ENCODE peak calls at places on chromosomes 12 and 14, in seven cellular contexts. One of them, this sample, is unnamed. For H3K4me1, the result is how much of the 10 kb centered on the place peaks cover.

GRCh38 chr14:77120771-77121743 is 20.5 kb downstream of the ZDHHC22 start:
- DNase-seq in neuronal stem cell: no peak
- DNase-seq in trophoblast cell: no peak
- DNase-seq in H1: no peak
- DNase-seq in H9: peak
- DNase-seq in mesenchymal stem cell: no peak
- DNase-seq in IMR-90: no peak
- DNase-seq in this sample: no peak

GRCh38 chr14:36579573-36580140 is 2.8 kb downstream of the NKX2-8 start:
- DNase-seq in neuronal stem cell: no peak
- DNase-seq in mesenchymal stem cell: no peak
- DNase-seq in H1: no peak
- DNase-seq in H9: peak
- DNase-seq in trophoblast cell: no peak
- DNase-seq in IMR-90: no peak
- DNase-seq in this sample: peak

GRCh38 chr12:19654630-19655384 is 215.5 kb downstream of the AEBP2 start:
- DNase-seq in H1: no peak
- DNase-seq in IMR-90: peak
- DNase-seq in mesenchymal stem cell: peak
- DNase-seq in trophoblast cell: no peak
- DNase-seq in H9: no peak
- DNase-seq in neuronal stem cell: no peak
- DNase-seq in this sample: no peak

GRCh38 chr12:2163172-2163927 is 110.6 kb downstream of the CACNA1C start:
- DNase-seq in H1: no peak
- DNase-seq in mesenchymal stem cell: peak
- DNase-seq in neuronal stem cell: no peak
- DNase-seq in trophoblast cell: no peak
- DNase-seq in IMR-90: peak
- DNase-seq in H9: no peak
- DNase-seq in this sample: no peak

GRCh38 chr12:101570022-101570421 is 24.7 kb upstream of the MYBPC1 start:
- DNase-seq in trophoblast cell: peak
- DNase-seq in mesenchymal stem cell: peak
- DNase-seq in IMR-90: peak
- DNase-seq in H9: no peak
- DNase-seq in H1: no peak
- DNase-seq in neuronal stem cell: no peak
- DNase-seq in this sample: peak

GRCh38 chr14:69324341-69324931 is 64.5 kb downstream of the GALNT16 start:
- DNase-seq in trophoblast cell: no peak
- DNase-seq in H1: no peak
- DNase-seq in neuronal stem cell: no peak
- DNase-seq in H9: no peak
- DNase-seq in mesenchymal stem cell: no peak
- DNase-seq in IMR-90: no peak
- DNase-seq in this sample: no peak

GRCh38 chr12:48765753-48766162 is 23.1 kb downstream of the ADCY6 start:
- DNase-seq in H9: no peak
- DNase-seq in mesenchymal stem cell: peak
- DNase-seq in IMR-90: peak
- DNase-seq in neuronal stem cell: no peak
- DNase-seq in trophoblast cell: no peak
- DNase-seq in H1: no peak
- DNase-seq in this sample: no peak

GRCh38 chr12:57090924-57091632 is 2.2 kb downstream of the NAB2 start:
- DNase-seq in IMR-90: no peak
- DNase-seq in H1: no peak
- DNase-seq in H9: no peak
- DNase-seq in trophoblast cell: no peak
- DNase-seq in neuronal stem cell: no peak
- DNase-seq in mesenchymal stem cell: no peak
- DNase-seq in this sample: no peak

GRCh38 chr12:126719886-126720666 is 1546.9 kb upstream of the TMEM132C start:
- DNase-seq in trophoblast cell: no peak
- DNase-seq in IMR-90: no peak
- DNase-seq in neuronal stem cell: no peak
- DNase-seq in mesenchymal stem cell: no peak
- DNase-seq in H9: no peak
- DNase-seq in H1: no peak
- DNase-seq in this sample: no peak

GRCh38 chr12:1845010-1845409 is 24.6 kb downstream of the LRTM2 start:
- DNase-seq in H9: no peak
- DNase-seq in H1: no peak
- DNase-seq in neuronal stem cell: no peak
- DNase-seq in IMR-90: no peak
- DNase-seq in mesenchymal stem cell: no peak
- DNase-seq in trophoblast cell: no peak
- DNase-seq in this sample: no peak

GRCh38 chr14:53306926-53307325 is 153.8 kb upstream of the DDHD1 start:
- DNase-seq in neuronal stem cell: peak
- DNase-seq in IMR-90: peak
- DNase-seq in mesenchymal stem cell: peak
- DNase-seq in trophoblast cell: no peak
- DNase-seq in H9: no peak
- DNase-seq in H1: no peak
- DNase-seq in this sample: no peak

GRCh38 chr12:88633312-88633711 is 53.0 kb upstream of the KITLG start:
- DNase-seq in trophoblast cell: peak
- DNase-seq in H9: no peak
- DNase-seq in mesenchymal stem cell: no peak
- DNase-seq in neuronal stem cell: no peak
- DNase-seq in H1: no peak
- DNase-seq in IMR-90: peak
- DNase-seq in this sample: no peak

GRCh38 chr12:9646794-9647622 is 22.5 kb upstream of the CLEC2D start:
- DNase-seq in trophoblast cell: no peak
- DNase-seq in mesenchymal stem cell: peak
- DNase-seq in H1: no peak
- DNase-seq in IMR-90: peak
- DNase-seq in H9: no peak
- DNase-seq in neuronal stem cell: peak
- DNase-seq in this sample: peak

GRCh38 chr12:9906888-9907287 is 25.3 kb downstream of the CLEC2A start:
- DNase-seq in mesenchymal stem cell: no peak
- DNase-seq in neuronal stem cell: no peak
- DNase-seq in H1: no peak
- DNase-seq in IMR-90: no peak
- DNase-seq in H9: no peak
- DNase-seq in trophoblast cell: no peak
- DNase-seq in this sample: no peak

GRCh38 chr14:74147571-74147970 is 62.8 kb downstream of the LIN52 start:
- DNase-seq in trophoblast cell: no peak
- DNase-seq in IMR-90: no peak
- DNase-seq in neuronal stem cell: no peak
- DNase-seq in H9: no peak
- DNase-seq in H1: no peak
- DNase-seq in mesenchymal stem cell: no peak
- DNase-seq in this sample: no peak

GRCh38 chr12:5429741-5430557 is 2.0 kb upstream of the NTF3 start:
- DNase-seq in H1: no peak
- DNase-seq in mesenchymal stem cell: peak
- DNase-seq in neuronal stem cell: peak
- DNase-seq in trophoblast cell: no peak
- DNase-seq in H9: peak
- DNase-seq in IMR-90: no peak
- DNase-seq in this sample: peak

GRCh38 chr12:64318605-64319004 is 72.0 kb downstream of the C12orf56 start:
- DNase-seq in H9: peak
- DNase-seq in H1: peak
- DNase-seq in mesenchymal stem cell: peak
- DNase-seq in neuronal stem cell: peak
- DNase-seq in trophoblast cell: peak
- DNase-seq in IMR-90: peak
- DNase-seq in this sample: peak

GRCh38 chr12:115411121-115411520 is 727.1 kb upstream of the TBX3 start:
- DNase-seq in IMR-90: no peak
- DNase-seq in mesenchymal stem cell: no peak
- DNase-seq in H9: no peak
- DNase-seq in trophoblast cell: no peak
- DNase-seq in H1: no peak
- DNase-seq in neuronal stem cell: no peak
- DNase-seq in this sample: peak

GRCh38 chr12:16359512-16360491 is 12.4 kb downstream of the MGST1 start:
- DNase-seq in H1: peak
- DNase-seq in H9: peak
- DNase-seq in trophoblast cell: peak
- DNase-seq in IMR-90: peak
- DNase-seq in neuronal stem cell: peak
- DNase-seq in mesenchymal stem cell: peak
- DNase-seq in this sample: peak

GRCh38 chr14:50846171-50846880 is 15.4 kb upstream of the NIN start:
- DNase-seq in neuronal stem cell: no peak
- DNase-seq in trophoblast cell: peak
- DNase-seq in mesenchymal stem cell: peak
- DNase-seq in H9: no peak
- DNase-seq in IMR-90: peak
- DNase-seq in H1: no peak
- DNase-seq in this sample: no peak

GRCh38 chr12:59372971-59373370 is 222.9 kb upstream of the SLC16A7 start:
- DNase-seq in IMR-90: peak
- DNase-seq in H9: peak
- DNase-seq in H1: no peak
- DNase-seq in trophoblast cell: peak
- DNase-seq in mesenchymal stem cell: peak
- DNase-seq in neuronal stem cell: no peak
- DNase-seq in this sample: peak

GRCh38 chr12:107736914-107737313 is 24.0 kb downstream of the PRDM4 start:
- DNase-seq in trophoblast cell: no peak
- DNase-seq in neuronal stem cell: no peak
- DNase-seq in H9: no peak
- DNase-seq in IMR-90: no peak
- DNase-seq in H1: no peak
- DNase-seq in mesenchymal stem cell: no peak
- DNase-seq in this sample: no peak

GRCh38 chr12:54424232-54424631 is 5.2 kb upstream of the ITGA5 start:
- DNase-seq in trophoblast cell: no peak
- DNase-seq in mesenchymal stem cell: no peak
- DNase-seq in H9: no peak
- DNase-seq in H1: no peak
- DNase-seq in neuronal stem cell: no peak
- DNase-seq in IMR-90: no peak
- DNase-seq in this sample: no peak
- H3K4me1 ChIP-seq in trophoblast cell: under half
- H3K4me1 ChIP-seq in mesenchymal stem cell: under half
- H3K4me1 ChIP-seq in H9: under half
- H3K4me1 ChIP-seq in H1: under half
- H3K4me1 ChIP-seq in neuronal stem cell: under half
- H3K4me1 ChIP-seq in IMR-90: under half
- H3K4me1 ChIP-seq in this sample: under half

DNA sequence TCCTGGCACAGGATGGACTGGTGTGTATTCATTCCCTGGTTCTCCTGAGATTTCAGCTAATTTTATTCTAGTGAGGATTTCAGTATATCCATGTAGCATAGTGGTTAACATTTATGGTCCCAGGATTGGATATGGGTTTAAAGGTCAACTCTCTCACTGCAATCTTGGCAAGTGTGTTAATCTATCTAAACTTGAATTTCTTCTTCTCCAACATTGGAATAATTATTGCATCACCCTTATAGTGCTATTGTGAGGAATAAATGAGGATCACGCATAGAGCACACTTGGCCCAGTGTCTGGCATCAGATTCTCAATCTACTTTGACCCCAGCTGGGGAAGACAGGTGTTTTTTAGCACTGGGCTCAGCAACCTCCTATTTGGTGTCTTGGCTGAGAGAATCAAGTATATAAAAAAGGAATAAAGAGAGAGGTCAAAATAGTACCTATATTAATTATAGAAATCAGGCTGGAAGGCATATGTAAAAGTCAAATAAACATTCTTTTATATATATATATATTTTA is 531.2 kb upstream of the ATP2B1 start:
- DNase-seq in IMR-90: no peak
- DNase-seq in neuronal stem cell: no peak
- DNase-seq in mesenchymal stem cell: no peak
- DNase-seq in trophoblast cell: no peak
- DNase-seq in H9: no peak
- DNase-seq in H1: no peak
- DNase-seq in this sample: no peak
- H3K9ac ChIP-seq in IMR-90: no peak
- H3K9ac ChIP-seq in neuronal stem cell: no peak
- H3K9ac ChIP-seq in mesenchymal stem cell: no peak
- H3K9ac ChIP-seq in trophoblast cell: no peak
- H3K9ac ChIP-seq in H9: no peak
- H3K9ac ChIP-seq in H1: no peak
- H3K9ac ChIP-seq in this sample: no peak

DNA sequence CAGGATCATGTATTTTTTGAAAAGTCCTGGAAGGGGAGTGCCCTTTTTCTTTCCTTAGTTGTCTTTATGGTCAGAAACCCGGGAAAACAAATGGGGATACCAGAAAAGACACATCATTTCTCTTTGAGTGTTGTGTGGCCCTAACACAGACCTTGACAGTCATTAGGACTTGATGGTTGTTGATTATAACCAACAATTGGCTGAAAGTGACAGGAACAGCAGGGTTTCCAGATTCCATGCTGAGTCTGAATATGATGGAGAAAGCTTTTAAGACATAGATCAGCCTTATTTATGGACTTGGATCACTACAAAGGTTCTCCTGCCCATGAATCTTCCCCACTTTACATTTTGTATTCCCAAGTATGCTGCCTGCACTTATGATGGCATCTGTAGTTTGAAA is 30.3 kb downstream of the POLR3B start:
- DNase-seq in IMR-90: no peak
- DNase-seq in H9: no peak
- DNase-seq in H1: no peak
- DNase-seq in trophoblast cell: no peak
- DNase-seq in neuronal stem cell: no peak
- DNase-seq in mesenchymal stem cell: no peak
- DNase-seq in this sample: peak
- H3K18ac ChIP-seq in IMR-90: no peak
- H3K18ac ChIP-seq in H9: no peak
- H3K18ac ChIP-seq in H1: no peak
- H3K18ac ChIP-seq in trophoblast cell: no peak
- H3K18ac ChIP-seq in neuronal stem cell: no peak
- H3K18ac ChIP-seq in mesenchymal stem cell: no peak
- H3K18ac ChIP-seq in this sample: no peak

DNA sequence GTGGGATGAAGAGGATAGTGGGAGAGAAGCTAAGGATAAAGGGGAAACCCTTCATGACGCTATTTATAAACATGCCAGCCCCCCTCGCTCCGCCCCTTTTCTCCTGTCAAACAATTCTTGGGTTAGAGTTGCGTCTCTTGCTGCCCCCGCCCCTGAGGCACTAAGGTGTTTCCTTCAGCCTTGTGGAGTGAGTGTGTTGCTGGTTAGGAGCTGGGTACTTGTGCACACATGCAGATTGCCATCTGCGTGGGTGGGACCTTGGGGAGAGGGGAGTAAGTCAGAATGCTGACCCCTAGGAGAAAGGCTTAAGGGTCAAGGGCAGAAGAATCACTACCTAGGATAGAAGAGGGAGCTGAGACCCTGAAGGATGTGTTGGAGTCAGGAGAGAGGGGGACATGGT is 5.4 kb downstream of the FOXJ2 start:
- DNase-seq in H9: no peak
- DNase-seq in trophoblast cell: no peak
- DNase-seq in mesenchymal stem cell: no peak
- DNase-seq in neuronal stem cell: no peak
- DNase-seq in IMR-90: no peak
- DNase-seq in H1: no peak
- DNase-seq in this sample: no peak
- H3K4me1 ChIP-seq in H9: under half
- H3K4me1 ChIP-seq in trophoblast cell: under half
- H3K4me1 ChIP-seq in mesenchymal stem cell: under half
- H3K4me1 ChIP-seq in neuronal stem cell: under half
- H3K4me1 ChIP-seq in IMR-90: under half
- H3K4me1 ChIP-seq in H1: under half
- H3K4me1 ChIP-seq in this sample: under half